ENCODE peak calls at places on chromosomes 7 and 10, in seven cellular contexts. P is right cardiac atrium, J is IMR-90, W is H9, T is heart left ventricle, K is transverse colon, A is stomach. Q is an unnamed sample. For H3K4me1, the result is how much of the 10 kb centered on the place peaks cover.

GRCh38 chr7:136657332-136657942 is 211.0 kb upstream of the CHRM2 start:
- DNase-seq in W (no peak), P (no peak), K (no peak), J (peak), T (no peak), A (no peak), Q (no peak)

GRCh38 chr7:136062625-136063336 is 85.6 kb upstream of the MTPN start:
- DNase-seq in J (no peak), P (peak), T (no peak), A (no peak), K (no peak), W (no peak), Q (no peak)

GRCh38 chr10:126059101-126059826 is 162.9 kb downstream of the FANK1 start:
- DNase-seq in T (no peak), P (no peak), A (no peak), K (no peak), W (no peak), J (peak), Q (no peak)

GRCh38 chr7:8747338-8747737 is 313.9 kb downstream of the NXPH1 start:
- DNase-seq in P (no peak), A (no peak), T (no peak), K (no peak), W (no peak), J (no peak), Q (no peak)

GRCh38 chr7:158001621-158002320 is 585.9 kb downstream of the PTPRN2 start:
- DNase-seq in J (no peak), P (no peak), T (no peak), A (no peak), K (no peak), W (no peak), Q (no peak)

GRCh38 chr7:77697535-77697831 is 1.2 kb downstream of the RSBN1L start:
- DNase-seq in J (no peak), P (peak), W (no peak), A (no peak), K (peak), T (no peak), Q (peak)

GRCh38 chr7:7895004-7895650 is 73.5 kb upstream of the GLCCI1 start:
- DNase-seq in T (no peak), K (no peak), J (no peak), P (no peak), A (no peak), W (no peak), Q (no peak)

GRCh38 chr10:122328676-122329075 is 45.8 kb upstream of the PLEKHA1 start:
- DNase-seq in K (no peak), W (no peak), T (peak), J (no peak), A (no peak), P (no peak), Q (no peak)

GRCh38 chr7:53151496-53151895 is 116.1 kb downstream of the POM121L12 start:
- DNase-seq in P (no peak), W (no peak), T (no peak), J (no peak), A (no peak), K (no peak), Q (no peak)

GRCh38 chr7:150340024-150340749 is 1.2 kb downstream of the RARRES2 start:
- DNase-seq in J (peak), A (peak), P (peak), T (no peak), W (no peak), K (peak), Q (peak)

GRCh38 chr7:78770422-78771410 is 682.8 kb downstream of the MAGI2 start:
- DNase-seq in T (no peak), P (no peak), W (peak), J (peak), K (no peak), A (no peak), Q (no peak)

GRCh38 chr7:92612501-92612900 is 22.3 kb upstream of the FAM133B start:
- DNase-seq in T (no peak), K (no peak), P (no peak), J (peak), A (no peak), W (no peak), Q (no peak)

GRCh38 chr10:105973912-105974311 is 1190.6 kb downstream of the SORCS1 start:
- DNase-seq in A (no peak), J (no peak), W (no peak), T (no peak), P (no peak), K (no peak), Q (no peak)

GRCh38 chr7:157043745-157044144 is 33.3 kb upstream of the MNX1 start:
- DNase-seq in P (no peak), K (no peak), J (peak), W (no peak), T (no peak), A (no peak), Q (peak)

GRCh38 chr7:150988230-150989226 is 2.3 kb upstream of the NOS3 start:
- DNase-seq in J (no peak), A (no peak), K (peak), T (peak), W (peak), P (peak), Q (no peak)

GRCh38 chr7:54932818-54933543 is 85.8 kb upstream of the EGFR start:
- DNase-seq in K (peak), J (peak), A (peak), P (peak), W (peak), T (peak), Q (peak)

GRCh38 chr7:595621-596010 is 76.0 kb upstream of the PDGFA start:
- DNase-seq in A (no peak), T (no peak), W (no peak), K (no peak), P (no peak), J (no peak), Q (no peak)

GRCh38 chr10:80122746-80123145 is 9.8 kb upstream of the PLAC9 start:
- DNase-seq in J (no peak), A (no peak), K (no peak), T (no peak), P (no peak), W (no peak), Q (no peak)

GRCh38 chr7:26567263-26567662 is 275.6 kb downstream of the SNX10 start:
- DNase-seq in W (no peak), K (no peak), J (no peak), T (no peak), A (no peak), P (no peak), Q (no peak)

GRCh38 chr10:47123889-47124288 is 176.1 kb upstream of the GDF10 start:
- DNase-seq in P (no peak), K (no peak), J (no peak), W (no peak), T (no peak), A (no peak), Q (no peak)

GRCh38 chr10:25061711-25062455 is 45.5 kb downstream of the THNSL1 start:
- DNase-seq in J (peak), A (no peak), W (no peak), P (no peak), T (no peak), K (no peak), Q (no peak)

GRCh38 chr10:27223964-27224363 is 16.6 kb downstream of the ACBD5 start:
- DNase-seq in W (peak), J (peak), K (peak), P (peak), T (peak), A (peak), Q (no peak)

GRCh38 chr10:72009430-72010081 is 45.4 kb downstream of the CHST3 start:
- DNase-seq in W (no peak), A (peak), J (peak), P (peak), K (peak), T (peak), Q (peak)

GRCh38 chr10:123326674-123327073 is 172.5 kb downstream of the BUB3 start:
- DNase-seq in P (no peak), T (no peak), J (no peak), A (no peak), W (no peak), K (no peak), Q (no peak)

GRCh38 chr7:55439627-55440026 is 74.5 kb downstream of the LANCL2 start:
- DNase-seq in T (no peak), A (no peak), P (no peak), J (peak), W (no peak), K (no peak), Q (no peak)

DNA sequence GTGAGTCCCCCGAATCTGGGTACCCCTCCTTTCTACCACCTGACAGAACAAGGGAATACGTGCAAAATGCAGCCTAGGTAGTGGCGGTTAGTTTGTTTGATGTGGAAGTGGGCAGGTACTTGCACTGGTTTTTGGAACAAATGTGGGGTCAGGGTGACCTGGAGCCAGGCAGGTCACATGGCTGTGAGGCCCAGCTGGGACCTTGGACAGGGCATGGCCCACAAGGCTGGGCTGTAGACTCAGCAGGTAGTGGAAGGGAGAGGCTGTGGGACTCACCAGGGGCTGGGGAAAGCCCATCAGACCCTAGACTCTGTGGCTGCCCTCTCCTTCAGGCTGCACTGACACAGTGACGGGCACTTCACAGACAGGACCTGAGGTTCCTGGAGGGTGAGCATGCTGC is 159.9 kb upstream of the ADCY1 start:
- DNase-seq in T (no peak), J (no peak), A (no peak), W (no peak), K (no peak), P (no peak), Q (no peak)
- H3K4me1 ChIP-seq in T (under half), J (under half), A (under half), W (under half), K (under half), P (under half), Q (under half)

DNA sequence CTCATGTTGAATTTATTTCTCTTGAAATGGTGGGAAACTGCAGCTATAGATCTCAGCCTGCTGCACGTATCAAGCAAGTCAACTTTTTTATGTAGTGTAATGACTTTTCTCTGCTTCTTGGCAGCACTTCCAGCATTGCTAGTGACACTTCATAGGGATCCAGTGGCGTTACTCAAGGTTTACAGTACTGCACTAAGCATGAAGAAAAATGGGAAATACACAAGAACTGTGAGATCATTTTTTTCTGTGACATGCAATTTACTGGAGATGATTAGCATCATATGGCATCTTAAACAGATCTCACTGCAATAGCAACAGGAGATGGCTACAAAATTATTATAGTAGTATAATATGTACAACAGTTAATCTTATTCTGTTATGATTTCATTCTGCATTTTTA is 90.9 kb downstream of the POLR1F start:
- DNase-seq in A (no peak), K (no peak), P (no peak), J (no peak), T (no peak), W (no peak), Q (no peak)
- H3K4me1 ChIP-seq in A (under half), K (under half), P (under half), J (under half), T (under half), W (under half), Q (under half)

GRCh38 chr10:33195608-33196376 is 138.7 kb downstream of the NRP1 start:
- DNase-seq in W (no peak), A (no peak), J (peak), T (no peak), P (no peak), K (no peak), Q (no peak)

GRCh38 chr10:33196377-33196706 is 138.1 kb downstream of the NRP1 start:
- DNase-seq in P (no peak), K (no peak), A (no peak), W (no peak), T (no peak), J (no peak), Q (no peak)

GRCh38 chr10:33193867-33194521 is 140.5 kb downstream of the NRP1 start:
- DNase-seq in K (peak), A (no peak), P (peak), W (no peak), T (no peak), J (peak), Q (no peak)

GRCh38 chr10:33190406-33190805 is 144.1 kb downstream of the NRP1 start:
- DNase-seq in K (no peak), P (no peak), A (no peak), W (no peak), T (no peak), J (no peak), Q (no peak)

DNA sequence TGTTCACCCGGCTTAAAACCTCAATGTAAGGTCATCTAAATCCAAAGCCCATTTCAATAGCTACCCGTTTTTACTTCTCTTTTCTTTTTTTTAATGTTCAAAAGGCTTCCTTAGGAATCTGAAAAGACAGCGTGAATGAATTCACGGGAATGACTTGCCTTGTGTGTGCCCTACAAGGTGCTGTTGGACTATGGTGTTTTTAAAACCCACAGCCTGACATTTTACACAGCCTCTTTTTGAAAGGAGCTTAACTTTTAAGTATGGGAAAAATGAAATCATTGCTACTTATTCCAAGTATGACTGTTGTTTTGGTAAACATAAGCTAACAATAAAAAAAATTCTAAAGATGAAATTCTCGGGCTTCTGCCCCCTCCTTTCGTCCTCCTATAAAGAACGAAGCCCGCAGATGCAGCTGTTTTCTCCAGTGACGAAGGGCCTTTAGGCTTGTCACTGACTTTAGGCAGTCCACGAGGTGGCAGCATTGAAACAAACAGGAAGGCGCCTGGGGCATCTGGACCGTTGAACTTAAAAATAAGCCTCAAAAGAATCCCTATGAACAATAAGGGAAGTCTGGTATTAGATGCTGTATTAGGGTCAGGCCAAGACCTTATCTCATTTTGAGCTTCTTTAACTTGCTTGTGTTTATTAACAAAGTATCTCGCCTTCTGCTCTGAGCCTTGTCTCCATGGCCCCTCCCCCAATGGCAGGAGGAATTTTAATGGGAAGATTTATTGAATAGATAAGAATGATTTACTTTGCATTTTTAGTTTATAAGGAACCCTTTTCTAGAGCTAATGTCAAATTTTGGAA is 141.2 kb downstream of the NRP1 start:
- DNase-seq in K (peak), W (peak), P (peak), A (peak), J (peak), T (peak), Q (peak)
- H3K4me1 ChIP-seq in K (under half), W (under half), P (under half), A (under half), J (under half), T (under half), Q (under half)

GRCh38 chr7:155743197-155743596 is 69.1 kb downstream of the SHH start:
- DNase-seq in W (no peak), A (no peak), T (no peak), K (no peak), J (no peak), P (no peak), Q (no peak)
- H3K4me1 ChIP-seq in W (under half), A (under half), T (under half), K (under half), J (under half), P (under half), Q (under half)

GRCh38 chr7:100169147-100169850 is 882 bp upstream of the GAL3ST4 start:
- DNase-seq in W (no peak), K (no peak), T (no peak), P (no peak), J (no peak), A (no peak), Q (no peak)

GRCh38 chr7:100170111-100170897 is 1.9 kb upstream of the GAL3ST4 start:
- DNase-seq in A (no peak), P (no peak), W (no peak), T (no peak), J (no peak), K (no peak), Q (no peak)

GRCh38 chr7:100166317-100166940 is 2.0 kb downstream of the GAL3ST4 start:
- DNase-seq in J (no peak), W (no peak), P (no peak), A (no peak), K (no peak), T (no peak), Q (peak)

GRCh38 chr7:100166966-100167911 is 1.2 kb downstream of the GAL3ST4 start:
- DNase-seq in K (no peak), W (no peak), A (no peak), J (no peak), T (no peak), P (no peak), Q (peak)

DNA sequence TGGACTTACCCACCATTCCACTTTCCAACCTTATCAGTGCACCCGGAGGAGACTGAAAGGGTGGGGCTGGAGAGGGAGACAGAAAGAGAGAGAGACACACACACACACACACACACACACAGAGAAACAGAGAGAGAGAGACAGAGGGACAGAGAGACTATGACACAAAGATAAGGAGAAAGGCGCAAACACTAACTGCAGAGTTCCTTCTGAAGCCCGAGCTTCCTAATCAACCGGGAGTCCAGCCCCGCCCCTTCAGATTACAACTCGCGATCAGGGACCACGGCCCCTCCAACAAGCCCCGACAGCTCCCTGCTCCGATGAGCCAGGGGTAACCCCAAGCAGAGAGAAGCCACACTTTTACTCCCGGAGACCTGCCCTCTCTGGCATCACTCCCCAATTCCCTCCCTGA is 499 bp downstream of the GAL3ST4 start:
- DNase-seq in K (peak), J (no peak), W (peak), A (no peak), T (no peak), P (no peak), Q (no peak)
- H3K4me1 ChIP-seq in K (under half), J (under half), W (under half), A (under half), T (under half), P (under half), Q (under half)

GRCh38 chr7:6226194-6226799 is 46.1 kb downstream of the CYTH3 start:
- DNase-seq in J (peak), T (no peak), K (no peak), P (no peak), W (no peak), A (no peak), Q (no peak)
- H3K4me1 ChIP-seq in J (under half), T (under half), K (half or more), P (under half), W (under half), A (under half), Q (under half)

GRCh38 chr7:47573758-47574472 is 8.0 kb downstream of the TNS3 start:
- DNase-seq in T (no peak), P (peak), A (peak), K (no peak), W (no peak), J (peak), Q (no peak)
- H3K4me1 ChIP-seq in T (under half), P (under half), A (half or more), K (half or more), W (under half), J (half or more), Q (half or more)